ENCODE peak calls at places on chromosomes 5 and 9, in ten cellular contexts. One of them, this sample, is unnamed.

GRCh38 chr5:11310158-11310557 is 549.1 kb upstream of the DAP start:
- DNase-seq in thoracic aorta: no peak
- DNase-seq in cardiac muscle cell: no peak
- DNase-seq in PC-9: no peak
- DNase-seq in right lobe of liver: no peak
- DNase-seq in stomach: no peak
- DNase-seq in aorta: no peak
- DNase-seq in A549: no peak
- DNase-seq in naive thymus-derived CD4-positive, alpha-beta T cell: no peak
- DNase-seq in sigmoid colon: no peak
- DNase-seq in this sample: no peak

GRCh38 chr5:154197801-154198461 is 7.4 kb downstream of the GALNT10 start:
- DNase-seq in thoracic aorta: no peak
- DNase-seq in cardiac muscle cell: no peak
- DNase-seq in PC-9: peak; percentile 91
- DNase-seq in right lobe of liver: no peak
- DNase-seq in stomach: peak; percentile 57
- DNase-seq in aorta: no peak
- DNase-seq in A549: peak; percentile 35
- DNase-seq in naive thymus-derived CD4-positive, alpha-beta T cell: no peak
- DNase-seq in sigmoid colon: no peak
- DNase-seq in this sample: no peak

GRCh38 chr5:172646716-172647285 is 5.7 kb downstream of the NEURL1B start:
- DNase-seq in thoracic aorta: no peak
- DNase-seq in cardiac muscle cell: peak; percentile 70
- DNase-seq in PC-9: no peak
- DNase-seq in right lobe of liver: no peak
- DNase-seq in stomach: no peak
- DNase-seq in aorta: peak; percentile 46
- DNase-seq in A549: peak; percentile 73
- DNase-seq in naive thymus-derived CD4-positive, alpha-beta T cell: no peak
- DNase-seq in sigmoid colon: peak; percentile 92
- DNase-seq in this sample: no peak

GRCh38 chr9:113464672-113465271 is 1.2 kb downstream of the RGS3 start:
- DNase-seq in thoracic aorta: no peak
- DNase-seq in cardiac muscle cell: peak; percentile 34
- DNase-seq in PC-9: no peak
- DNase-seq in right lobe of liver: no peak
- DNase-seq in stomach: no peak
- DNase-seq in aorta: no peak
- DNase-seq in A549: no peak
- DNase-seq in naive thymus-derived CD4-positive, alpha-beta T cell: no peak
- DNase-seq in sigmoid colon: peak; percentile 24
- DNase-seq in this sample: no peak

GRCh38 chr9:18459958-18460584 is 13.9 kb upstream of the ADAMTSL1 start:
- DNase-seq in thoracic aorta: no peak
- DNase-seq in cardiac muscle cell: no peak
- DNase-seq in PC-9: peak; percentile 75
- DNase-seq in right lobe of liver: no peak
- DNase-seq in stomach: no peak
- DNase-seq in aorta: no peak
- DNase-seq in A549: no peak
- DNase-seq in naive thymus-derived CD4-positive, alpha-beta T cell: no peak
- DNase-seq in sigmoid colon: no peak
- DNase-seq in this sample: no peak

GRCh38 chr9:1960696-1961095 is 54.5 kb upstream of the SMARCA2 start:
- DNase-seq in thoracic aorta: no peak
- DNase-seq in cardiac muscle cell: no peak
- DNase-seq in PC-9: no peak
- DNase-seq in right lobe of liver: no peak
- DNase-seq in stomach: no peak
- DNase-seq in aorta: no peak
- DNase-seq in A549: no peak
- DNase-seq in naive thymus-derived CD4-positive, alpha-beta T cell: no peak
- DNase-seq in sigmoid colon: no peak
- DNase-seq in this sample: no peak

GRCh38 chr5:400282-401215 is 42.4 kb upstream of the EXOC3 start:
- DNase-seq in thoracic aorta: no peak
- DNase-seq in cardiac muscle cell: no peak
- DNase-seq in PC-9: no peak
- DNase-seq in right lobe of liver: no peak
- DNase-seq in stomach: no peak
- DNase-seq in aorta: peak; percentile 40
- DNase-seq in A549: no peak
- DNase-seq in naive thymus-derived CD4-positive, alpha-beta T cell: no peak
- DNase-seq in sigmoid colon: peak; percentile 61
- DNase-seq in this sample: peak; percentile 66

GRCh38 chr5:75964008-75964407 is 119.2 kb upstream of the SV2C start:
- DNase-seq in thoracic aorta: no peak
- DNase-seq in cardiac muscle cell: no peak
- DNase-seq in PC-9: no peak
- DNase-seq in right lobe of liver: no peak
- DNase-seq in stomach: no peak
- DNase-seq in aorta: no peak
- DNase-seq in A549: no peak
- DNase-seq in naive thymus-derived CD4-positive, alpha-beta T cell: no peak
- DNase-seq in sigmoid colon: no peak
- DNase-seq in this sample: no peak

GRCh38 chr9:133888048-133888778 is 103.9 kb downstream of the VAV2 start:
- DNase-seq in thoracic aorta: no peak
- DNase-seq in cardiac muscle cell: no peak
- DNase-seq in PC-9: no peak
- DNase-seq in right lobe of liver: peak; percentile 84
- DNase-seq in stomach: no peak
- DNase-seq in aorta: no peak
- DNase-seq in A549: no peak
- DNase-seq in naive thymus-derived CD4-positive, alpha-beta T cell: no peak
- DNase-seq in sigmoid colon: no peak
- DNase-seq in this sample: no peak
- H3K4me1 ChIP-seq in thoracic aorta: no peaks in the 10 kb centered on the region
- H3K4me1 ChIP-seq in cardiac muscle cell: peaks cover 27% of the 10 kb centered on the region
- H3K4me1 ChIP-seq in PC-9: no peaks in the 10 kb centered on the region
- H3K4me1 ChIP-seq in right lobe of liver: peaks cover 4% of the 10 kb centered on the region
- H3K4me1 ChIP-seq in stomach: peaks cover 12% of the 10 kb centered on the region
- H3K4me1 ChIP-seq in aorta: no peaks in the 10 kb centered on the region
- H3K4me1 ChIP-seq in A549: peaks cover 44% of the 10 kb centered on the region
- H3K4me1 ChIP-seq in naive thymus-derived CD4-positive, alpha-beta T cell: no peaks in the 10 kb centered on the region
- H3K4me1 ChIP-seq in sigmoid colon: no peaks in the 10 kb centered on the region
- H3K4me1 ChIP-seq in this sample: peaks cover 6% of the 10 kb centered on the region

DNA sequence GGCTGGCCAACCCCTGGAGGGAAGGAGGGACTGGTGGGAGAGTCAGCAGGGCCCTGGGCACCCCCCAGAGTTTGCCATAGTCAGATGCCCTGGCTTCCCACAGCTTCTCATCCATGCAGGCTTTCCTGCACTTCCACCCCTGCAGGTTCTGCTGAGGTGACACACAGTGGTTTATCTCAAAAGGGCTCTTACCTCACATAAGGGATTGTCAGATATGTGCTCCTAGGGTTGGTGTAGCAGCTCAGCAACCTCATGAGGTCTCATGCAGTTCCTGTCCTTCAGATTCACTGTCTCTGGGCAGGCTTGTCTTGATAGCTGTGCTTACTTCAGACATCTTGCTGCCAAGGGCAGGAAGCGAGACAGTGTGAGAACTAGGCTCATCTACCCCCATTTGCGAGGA is 143.4 kb downstream of the KDM4C start:
- DNase-seq in thoracic aorta: no peak
- DNase-seq in cardiac muscle cell: no peak
- DNase-seq in PC-9: no peak
- DNase-seq in right lobe of liver: no peak
- DNase-seq in stomach: no peak
- DNase-seq in aorta: no peak
- DNase-seq in A549: no peak
- DNase-seq in naive thymus-derived CD4-positive, alpha-beta T cell: no peak
- DNase-seq in sigmoid colon: no peak
- DNase-seq in this sample: no peak
- H3K4me1 ChIP-seq in thoracic aorta: peaks cover 14% of the 10 kb centered on the region
- H3K4me1 ChIP-seq in cardiac muscle cell: no peaks in the 10 kb centered on the region
- H3K4me1 ChIP-seq in PC-9: peaks cover 16% of the 10 kb centered on the region
- H3K4me1 ChIP-seq in right lobe of liver: no peaks in the 10 kb centered on the region
- H3K4me1 ChIP-seq in stomach: peaks cover 15% of the 10 kb centered on the region
- H3K4me1 ChIP-seq in aorta: peaks cover 2% of the 10 kb centered on the region
- H3K4me1 ChIP-seq in A549: peaks cover 24% of the 10 kb centered on the region
- H3K4me1 ChIP-seq in naive thymus-derived CD4-positive, alpha-beta T cell: no peaks in the 10 kb centered on the region
- H3K4me1 ChIP-seq in sigmoid colon: no peaks in the 10 kb centered on the region
- H3K4me1 ChIP-seq in this sample: peaks cover 4% of the 10 kb centered on the region

GRCh38 chr5:149544199-149544472 is 7.1 kb downstream of the CSNK1A1 start:
- DNase-seq in thoracic aorta: no peak
- DNase-seq in cardiac muscle cell: no peak
- DNase-seq in PC-9: no peak
- DNase-seq in right lobe of liver: no peak
- DNase-seq in stomach: no peak
- DNase-seq in aorta: no peak
- DNase-seq in A549: no peak
- DNase-seq in naive thymus-derived CD4-positive, alpha-beta T cell: no peak
- DNase-seq in sigmoid colon: no peak
- DNase-seq in this sample: no peak

GRCh38 chr5:149543361-149544198 is 7.7 kb downstream of the CSNK1A1 start:
- DNase-seq in thoracic aorta: no peak
- DNase-seq in cardiac muscle cell: peak; percentile 13
- DNase-seq in PC-9: no peak
- DNase-seq in right lobe of liver: no peak
- DNase-seq in stomach: no peak
- DNase-seq in aorta: no peak
- DNase-seq in A549: no peak
- DNase-seq in naive thymus-derived CD4-positive, alpha-beta T cell: no peak
- DNase-seq in sigmoid colon: no peak
- DNase-seq in this sample: no peak

GRCh38 chr5:149541893-149542292 is 9.3 kb downstream of the CSNK1A1 start:
- DNase-seq in thoracic aorta: no peak
- DNase-seq in cardiac muscle cell: no peak
- DNase-seq in PC-9: no peak
- DNase-seq in right lobe of liver: no peak
- DNase-seq in stomach: no peak
- DNase-seq in aorta: no peak
- DNase-seq in A549: no peak
- DNase-seq in naive thymus-derived CD4-positive, alpha-beta T cell: no peak
- DNase-seq in sigmoid colon: no peak
- DNase-seq in this sample: no peak

GRCh38 chr5:149546974-149547373 is 4.3 kb downstream of the CSNK1A1 start:
- DNase-seq in thoracic aorta: no peak
- DNase-seq in cardiac muscle cell: no peak
- DNase-seq in PC-9: peak; percentile 94
- DNase-seq in right lobe of liver: no peak
- DNase-seq in stomach: no peak
- DNase-seq in aorta: no peak
- DNase-seq in A549: no peak
- DNase-seq in naive thymus-derived CD4-positive, alpha-beta T cell: no peak
- DNase-seq in sigmoid colon: no peak
- DNase-seq in this sample: no peak

DNA sequence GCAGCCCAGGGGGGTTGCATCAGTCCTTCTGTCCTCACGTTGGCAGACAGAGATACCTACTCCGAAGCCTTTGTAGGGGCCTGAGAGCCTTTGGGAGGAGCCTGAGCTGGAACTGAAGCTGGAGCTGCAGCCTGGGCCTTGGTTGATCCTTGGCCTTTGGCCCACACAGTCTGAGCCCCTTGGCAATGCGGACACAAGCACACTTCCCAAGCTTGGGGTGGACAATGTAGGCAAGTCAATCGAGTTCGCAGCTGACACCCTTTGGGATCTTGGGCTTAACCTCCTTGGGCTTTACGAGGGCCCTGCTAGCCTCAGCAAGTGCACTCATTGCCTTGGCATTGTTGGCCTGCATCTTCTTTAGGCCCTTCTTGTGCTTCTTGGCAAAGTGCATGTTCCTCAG is 5.9 kb downstream of the CSNK1A1 start:
- DNase-seq in thoracic aorta: no peak
- DNase-seq in cardiac muscle cell: no peak
- DNase-seq in PC-9: no peak
- DNase-seq in right lobe of liver: no peak
- DNase-seq in stomach: no peak
- DNase-seq in aorta: no peak
- DNase-seq in A549: no peak
- DNase-seq in naive thymus-derived CD4-positive, alpha-beta T cell: no peak
- DNase-seq in sigmoid colon: no peak
- DNase-seq in this sample: peak; percentile 59
- H3K4me1 ChIP-seq in thoracic aorta: peaks cover 80% of the 10 kb centered on the region
- H3K4me1 ChIP-seq in cardiac muscle cell: peaks cover 27% of the 10 kb centered on the region
- H3K4me1 ChIP-seq in PC-9: peaks cover 43% of the 10 kb centered on the region
- H3K4me1 ChIP-seq in right lobe of liver: no peaks in the 10 kb centered on the region
- H3K4me1 ChIP-seq in stomach: peaks cover 73% of the 10 kb centered on the region
- H3K4me1 ChIP-seq in aorta: no peaks in the 10 kb centered on the region
- H3K4me1 ChIP-seq in A549: peaks cover 40% of the 10 kb centered on the region
- H3K4me1 ChIP-seq in naive thymus-derived CD4-positive, alpha-beta T cell: peaks cover 51% of the 10 kb centered on the region
- H3K4me1 ChIP-seq in sigmoid colon: no peaks in the 10 kb centered on the region
- H3K4me1 ChIP-seq in this sample: peaks cover 85% of the 10 kb centered on the region

GRCh38 chr5:177312649-177313181 is 1.0 kb upstream of the MXD3 start:
- DNase-seq in thoracic aorta: no peak
- DNase-seq in cardiac muscle cell: peak; percentile 20
- DNase-seq in PC-9: peak; percentile 71
- DNase-seq in right lobe of liver: no peak
- DNase-seq in stomach: no peak
- DNase-seq in aorta: peak; percentile 50
- DNase-seq in A549: no peak
- DNase-seq in naive thymus-derived CD4-positive, alpha-beta T cell: no peak
- DNase-seq in sigmoid colon: peak; percentile 56
- DNase-seq in this sample: no peak

GRCh38 chr5:177311723-177312648 is at the start of gene MXD3:
- DNase-seq in thoracic aorta: peak; percentile 96
- DNase-seq in cardiac muscle cell: peak; percentile 99
- DNase-seq in PC-9: peak; percentile 88
- DNase-seq in right lobe of liver: peak; percentile 98
- DNase-seq in stomach: peak; percentile 98
- DNase-seq in aorta: peak; percentile 98
- DNase-seq in A549: peak; percentile 90
- DNase-seq in naive thymus-derived CD4-positive, alpha-beta T cell: peak; percentile 89
- DNase-seq in sigmoid colon: peak; percentile 98
- DNase-seq in this sample: peak; percentile 97

GRCh38 chr5:177313561-177314259 is 2.0 kb upstream of the MXD3 start:
- DNase-seq in thoracic aorta: no peak
- DNase-seq in cardiac muscle cell: no peak
- DNase-seq in PC-9: no peak
- DNase-seq in right lobe of liver: no peak
- DNase-seq in stomach: no peak
- DNase-seq in aorta: peak; percentile 36
- DNase-seq in A549: no peak
- DNase-seq in naive thymus-derived CD4-positive, alpha-beta T cell: no peak
- DNase-seq in sigmoid colon: no peak
- DNase-seq in this sample: no peak

GRCh38 chr5:177315411-177315810 is 3.7 kb upstream of the MXD3 start:
- DNase-seq in thoracic aorta: no peak
- DNase-seq in cardiac muscle cell: no peak
- DNase-seq in PC-9: no peak
- DNase-seq in right lobe of liver: no peak
- DNase-seq in stomach: no peak
- DNase-seq in aorta: peak; percentile 41
- DNase-seq in A549: no peak
- DNase-seq in naive thymus-derived CD4-positive, alpha-beta T cell: no peak
- DNase-seq in sigmoid colon: no peak
- DNase-seq in this sample: no peak

DNA sequence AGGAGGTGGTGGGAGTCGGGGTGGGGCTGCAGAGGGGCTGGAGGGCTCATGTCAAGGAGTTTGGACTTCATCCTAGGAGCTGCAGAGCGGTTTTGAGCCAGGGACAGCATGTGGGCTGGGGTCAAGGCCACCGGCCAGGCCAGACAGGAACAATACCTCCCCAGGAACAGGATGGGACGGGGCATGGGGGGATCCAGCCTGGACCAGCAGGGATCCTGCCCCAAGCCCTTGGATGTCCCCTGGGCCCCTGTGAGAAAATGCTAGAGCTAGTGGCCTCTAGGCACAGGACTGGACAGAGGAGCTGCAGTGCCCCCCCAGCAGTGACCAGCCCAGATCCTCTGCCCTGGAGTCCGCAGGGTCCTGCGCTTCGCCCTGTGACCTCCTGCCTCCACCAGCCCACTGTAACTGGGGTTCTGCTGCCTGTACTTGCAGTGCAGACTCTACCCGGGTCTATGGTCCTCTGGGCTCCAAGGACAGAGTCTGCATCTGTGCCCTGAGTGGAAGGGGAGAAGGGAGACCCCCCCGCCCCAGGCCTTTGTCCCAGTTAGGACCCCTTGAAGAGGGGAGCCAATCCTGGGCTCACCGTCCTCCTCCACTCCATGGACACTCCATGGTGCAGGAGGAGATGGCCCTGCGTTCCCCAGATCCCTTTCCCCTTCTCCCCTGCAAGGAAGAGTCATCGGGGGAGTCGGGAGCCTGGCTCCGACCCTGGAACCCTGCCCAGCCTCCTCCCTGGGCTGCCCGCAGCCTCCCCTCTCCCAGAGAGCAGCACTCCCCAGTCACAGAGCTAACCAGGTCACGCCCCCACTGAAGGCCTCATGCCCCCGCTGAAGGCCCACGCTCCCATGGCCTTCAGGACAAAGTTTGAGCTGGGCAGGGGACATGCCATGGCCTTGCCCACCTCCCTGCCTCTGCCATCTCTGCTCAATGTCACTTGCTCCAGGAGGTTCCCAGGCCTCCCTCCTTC is 3.0 kb upstream of the MXD3 start:
- DNase-seq in thoracic aorta: no peak
- DNase-seq in cardiac muscle cell: no peak
- DNase-seq in PC-9: no peak
- DNase-seq in right lobe of liver: no peak
- DNase-seq in stomach: no peak
- DNase-seq in aorta: peak; percentile 47
- DNase-seq in A549: no peak
- DNase-seq in naive thymus-derived CD4-positive, alpha-beta T cell: no peak
- DNase-seq in sigmoid colon: no peak
- DNase-seq in this sample: no peak
- H3K4me1 ChIP-seq in thoracic aorta: peaks cover 23% of the 10 kb centered on the region
- H3K4me1 ChIP-seq in cardiac muscle cell: no peaks in the 10 kb centered on the region
- H3K4me1 ChIP-seq in PC-9: peaks cover 10% of the 10 kb centered on the region
- H3K4me1 ChIP-seq in right lobe of liver: peaks cover 3% of the 10 kb centered on the region
- H3K4me1 ChIP-seq in stomach: peaks cover 34% of the 10 kb centered on the region
- H3K4me1 ChIP-seq in aorta: no peaks in the 10 kb centered on the region
- H3K4me1 ChIP-seq in A549: peaks cover 19% of the 10 kb centered on the region
- H3K4me1 ChIP-seq in naive thymus-derived CD4-positive, alpha-beta T cell: peaks cover 21% of the 10 kb centered on the region
- H3K4me1 ChIP-seq in sigmoid colon: no peaks in the 10 kb centered on the region
- H3K4me1 ChIP-seq in this sample: peaks cover 31% of the 10 kb centered on the region